ENCODE peak calls at places on chromosomes 6 and 20, in ten cellular contexts. F is neural progenitor cell; P is PC-3; L is mesendoderm; V is uterus; Z is mammary epithelial cell; G is CD4-positive, CD25-positive, alpha-beta regulatory T cell; B is testis; T is small intestine; R is foreskin keratinocyte. H is an unnamed sample. For H3K4me1, the result is how much of the 10 kb centered on the place peaks cover.

GRCh38 chr6:65707134-65707826 is at the start of gene EYS:
- DNase-seq in F (peak), P (no peak), L (no peak), V (no peak), Z (no peak), G (no peak), B (no peak), T (peak), R (no peak), H (no peak)

GRCh38 chr6:151381722-151382121 is 9.6 kb downstream of the ZBTB2 start:
- DNase-seq in F (no peak), P (no peak), L (no peak), V (no peak), Z (no peak), G (no peak), B (no peak), T (no peak), R (no peak), H (no peak)

GRCh38 chr20:11305406-11305805 is 612.3 kb upstream of the BTBD3 start:
- DNase-seq in F (no peak), P (no peak), L (peak), V (no peak), Z (peak), G (no peak), B (no peak), T (no peak), R (peak), H (no peak)

GRCh38 chr20:59175861-59176260 is 12.2 kb downstream of the ZNF831 start:
- DNase-seq in F (no peak), P (no peak), L (no peak), V (no peak), Z (no peak), G (no peak), B (peak), T (peak), R (no peak), H (no peak)

GRCh38 chr20:878511-879307 is 37.4 kb downstream of the ANGPT4 start:
- DNase-seq in F (peak), P (peak), L (peak), V (no peak), Z (no peak), G (no peak), B (peak), T (no peak), R (no peak), H (no peak)

GRCh38 chr6:107862383-107862782 is 38.3 kb upstream of the SCML4 start:
- DNase-seq in F (no peak), P (no peak), L (no peak), V (no peak), Z (no peak), G (no peak), B (no peak), T (no peak), R (no peak), H (no peak)

GRCh38 chr6:624979-625378 is 31.9 kb downstream of the HUS1B start:
- DNase-seq in F (peak), P (peak), L (peak), V (no peak), Z (no peak), G (no peak), B (no peak), T (no peak), R (no peak), H (no peak)

GRCh38 chr20:21835042-21835441 is 129.6 kb downstream of the PAX1 start:
- DNase-seq in F (no peak), P (no peak), L (no peak), V (no peak), Z (no peak), G (no peak), B (no peak), T (no peak), R (no peak), H (no peak)

GRCh38 chr6:147508871-147509608 is 550 bp downstream of the SAMD5 start:
- DNase-seq in F (peak), P (no peak), L (no peak), V (peak), Z (no peak), G (no peak), B (peak), T (no peak), R (no peak), H (peak)

GRCh38 chr6:99344289-99344688 is 5.2 kb downstream of the FAXC start:
- DNase-seq in F (no peak), P (peak), L (peak), V (no peak), Z (peak), G (no peak), B (no peak), T (no peak), R (peak), H (no peak)

GRCh38 chr6:10487668-10488327 is 33.4 kb upstream of the GCNT2 start:
- DNase-seq in F (peak), P (no peak), L (no peak), V (no peak), Z (no peak), G (no peak), B (peak), T (no peak), R (no peak), H (no peak)

GRCh38 chr20:46056970-46057855 is 28.2 kb downstream of the SLC12A5 start:
- DNase-seq in F (peak), P (no peak), L (peak), V (peak), Z (peak), G (no peak), B (peak), T (no peak), R (no peak), H (peak)

GRCh38 chr6:47034421-47034820 is 7.7 kb downstream of the ADGRF1 start:
- DNase-seq in F (no peak), P (peak), L (no peak), V (no peak), Z (peak), G (no peak), B (no peak), T (no peak), R (no peak), H (no peak)

GRCh38 chr6:45724511-45724910 is 291.1 kb downstream of the CLIC5 start:
- DNase-seq in F (no peak), P (peak), L (no peak), V (no peak), Z (peak), G (no peak), B (peak), T (peak), R (peak), H (no peak)

GRCh38 chr20:38806855-38807655 is 1.6 kb downstream of the PPP1R16B start:
- DNase-seq in F (peak), P (no peak), L (peak), V (no peak), Z (no peak), G (peak), B (no peak), T (no peak), R (no peak), H (no peak)

GRCh38 chr6:159461266-159461665 is 231.8 kb downstream of the SOD2 start:
- DNase-seq in F (no peak), P (peak), L (peak), V (no peak), Z (peak), G (no peak), B (no peak), T (no peak), R (no peak), H (no peak)

GRCh38 chr6:35686873-35687557 is 1.7 kb downstream of the FKBP5 start:
- DNase-seq in F (no peak), P (no peak), L (no peak), V (no peak), Z (no peak), G (no peak), B (no peak), T (peak), R (no peak), H (no peak)

GRCh38 chr6:28357036-28357435 is 7.3 kb downstream of the ZKSCAN3 start:
- DNase-seq in F (no peak), P (peak), L (peak), V (no peak), Z (no peak), G (no peak), B (no peak), T (no peak), R (no peak), H (no peak)

GRCh38 chr6:75115501-75115900 is 90.4 kb downstream of the COL12A1 start:
- DNase-seq in F (peak), P (no peak), L (peak), V (no peak), Z (no peak), G (no peak), B (no peak), T (no peak), R (no peak), H (no peak)

GRCh38 chr6:44254957-44255808 is 2.1 kb downstream of the SLC35B2 start:
- DNase-seq in F (no peak), P (peak), L (peak), V (no peak), Z (peak), G (no peak), B (no peak), T (no peak), R (no peak), H (peak)

GRCh38 chr6:156982168-156982567 is 205.0 kb downstream of the ARID1B start:
- DNase-seq in F (no peak), P (no peak), L (no peak), V (no peak), Z (no peak), G (no peak), B (no peak), T (no peak), R (no peak), H (no peak)

GRCh38 chr6:156980515-156980914 is 203.3 kb downstream of the ARID1B start:
- DNase-seq in F (peak), P (peak), L (peak), V (no peak), Z (no peak), G (no peak), B (no peak), T (no peak), R (no peak), H (no peak)

GRCh38 chr6:156985309-156985708 is 208.1 kb downstream of the ARID1B start:
- DNase-seq in F (no peak), P (no peak), L (no peak), V (no peak), Z (no peak), G (no peak), B (no peak), T (no peak), R (no peak), H (no peak)

GRCh38 chr6:156980948-156981347 is 203.8 kb downstream of the ARID1B start:
- DNase-seq in F (no peak), P (no peak), L (no peak), V (no peak), Z (no peak), G (no peak), B (no peak), T (no peak), R (no peak), H (no peak)

GRCh38 chr6:156984178-156984738 is 207.1 kb downstream of the ARID1B start:
- DNase-seq in F (no peak), P (peak), L (peak), V (no peak), Z (peak), G (no peak), B (no peak), T (no peak), R (no peak), H (no peak)
- H3K4me1 ChIP-seq in F (under half), P (under half), L (under half), V (under half), Z (under half), G (under half), B (under half), T (under half), R (under half), H (half or more)

DNA sequence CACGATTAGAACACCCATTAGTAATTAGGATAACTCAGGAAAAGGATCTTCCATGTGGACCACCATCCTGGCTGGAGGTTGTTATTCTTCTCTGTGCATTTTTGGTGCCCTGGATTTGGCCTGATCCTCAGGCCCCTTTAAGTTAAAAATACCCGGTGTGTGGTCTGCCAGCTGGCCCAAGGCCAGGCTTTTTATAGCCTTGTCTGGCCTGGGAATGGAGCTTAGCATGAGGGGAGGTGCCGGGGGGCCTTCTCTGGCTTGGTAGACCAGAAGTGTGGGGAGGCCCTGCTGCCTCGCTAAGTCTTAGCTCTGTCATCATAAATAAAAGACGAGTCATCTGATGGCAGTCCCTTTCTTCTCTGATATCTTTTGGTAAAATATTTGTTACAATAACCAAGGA is 71.4 kb downstream of the ARID1B start:
- DNase-seq in F (peak), P (no peak), L (no peak), V (peak), Z (no peak), G (no peak), B (no peak), T (no peak), R (no peak), H (peak)
- H3K4me1 ChIP-seq in F (under half), P (under half), L (under half), V (under half), Z (under half), G (under half), B (under half), T (under half), R (under half), H (half or more)

GRCh38 chr6:5093231-5094015 is 8.3 kb downstream of the PPP1R3G start:
- DNase-seq in F (no peak), P (no peak), L (no peak), V (no peak), Z (no peak), G (no peak), B (no peak), T (no peak), R (no peak), H (no peak)
- H3K4me1 ChIP-seq in F (under half), P (under half), L (under half), V (under half), Z (under half), G (under half), B (under half), T (under half), R (under half), H (under half)

GRCh38 chr20:62886709-62887058 is 25.1 kb upstream of the TCFL5 start:
- DNase-seq in F (no peak), P (no peak), L (no peak), V (no peak), Z (no peak), G (no peak), B (no peak), T (no peak), R (no peak), H (no peak)

GRCh38 chr20:62885808-62886708 is 24.4 kb upstream of the TCFL5 start:
- DNase-seq in F (no peak), P (no peak), L (no peak), V (no peak), Z (no peak), G (no peak), B (no peak), T (no peak), R (no peak), H (no peak)

GRCh38 chr20:62885046-62885445 is 23.4 kb upstream of the TCFL5 start:
- DNase-seq in F (no peak), P (no peak), L (no peak), V (no peak), Z (no peak), G (no peak), B (no peak), T (no peak), R (no peak), H (no peak)

GRCh38 chr20:62882426-62882825 is 20.8 kb upstream of the TCFL5 start:
- DNase-seq in F (no peak), P (no peak), L (no peak), V (no peak), Z (no peak), G (no peak), B (no peak), T (no peak), R (no peak), H (peak)

DNA sequence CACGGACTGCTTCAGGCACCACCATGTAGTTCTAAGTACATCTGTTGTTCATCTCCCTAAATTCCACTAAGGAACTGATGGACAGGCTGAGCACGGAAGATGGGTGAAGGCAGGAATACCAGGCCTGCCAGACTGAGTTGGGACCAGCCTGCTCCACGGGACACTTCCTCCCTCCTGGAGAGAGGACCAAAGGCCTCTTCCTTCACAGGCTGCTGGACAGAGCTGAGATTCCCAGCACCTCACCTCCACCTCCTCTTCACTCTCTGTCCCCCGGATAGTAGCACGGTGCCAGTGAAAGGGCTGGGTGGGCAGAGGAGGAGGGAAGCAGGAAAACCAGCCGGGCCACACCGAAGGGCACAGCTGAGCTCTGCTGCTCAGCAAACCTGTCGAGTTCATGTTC is 22.9 kb upstream of the TCFL5 start:
- DNase-seq in F (no peak), P (no peak), L (no peak), V (no peak), Z (no peak), G (no peak), B (no peak), T (no peak), R (no peak), H (peak)
- H3K4me1 ChIP-seq in F (under half), P (under half), L (under half), V (under half), Z (under half), G (under half), B (under half), T (under half), R (under half), H (under half)

GRCh38 chr20:48823476-48823875 is 4.3 kb downstream of the PREX1 start:
- DNase-seq in F (no peak), P (no peak), L (no peak), V (no peak), Z (no peak), G (no peak), B (no peak), T (no peak), R (no peak), H (no peak)
- H3K4me1 ChIP-seq in F (under half), P (under half), L (under half), V (under half), Z (under half), G (half or more), B (under half), T (under half), R (under half), H (under half)

GRCh38 chr6:52511163-52511562 is 65.7 kb downstream of the TRAM2 start:
- DNase-seq in F (no peak), P (no peak), L (no peak), V (no peak), Z (no peak), G (no peak), B (no peak), T (no peak), R (no peak), H (no peak)

GRCh38 chr6:52511572-52512151 is 65.2 kb downstream of the TRAM2 start:
- DNase-seq in F (no peak), P (peak), L (peak), V (no peak), Z (peak), G (no peak), B (no peak), T (peak), R (no peak), H (no peak)

GRCh38 chr6:52513896-52514295 is 63.0 kb downstream of the TRAM2 start:
- DNase-seq in F (no peak), P (no peak), L (no peak), V (no peak), Z (no peak), G (no peak), B (no peak), T (no peak), R (no peak), H (no peak)

GRCh38 chr6:52513464-52513863 is 63.4 kb downstream of the TRAM2 start:
- DNase-seq in F (no peak), P (no peak), L (peak), V (no peak), Z (no peak), G (no peak), B (no peak), T (no peak), R (no peak), H (no peak)

DNA sequence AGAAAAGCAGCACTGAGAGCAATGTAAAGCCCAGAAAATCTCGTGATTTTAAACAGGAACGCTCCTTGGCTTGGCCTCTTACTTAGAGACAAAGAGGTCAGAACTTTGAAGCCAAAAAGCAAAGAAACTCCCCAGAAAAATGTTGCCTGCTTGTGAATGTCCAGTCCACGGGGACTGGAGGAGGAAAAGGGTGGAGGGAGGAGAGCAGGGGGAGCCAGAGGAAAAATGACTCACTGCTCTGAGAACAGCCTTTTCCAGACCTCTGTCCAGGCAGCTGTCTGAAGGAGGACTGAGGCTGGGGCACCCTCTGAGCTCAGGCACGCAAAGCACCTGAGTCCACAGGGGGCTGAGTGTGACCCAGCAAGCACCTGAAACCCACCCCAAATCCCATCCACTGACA is 64.7 kb downstream of the TRAM2 start:
- DNase-seq in F (no peak), P (peak), L (no peak), V (peak), Z (peak), G (no peak), B (peak), T (no peak), R (no peak), H (peak)
- H3K4me1 ChIP-seq in F (under half), P (under half), L (under half), V (under half), Z (half or more), G (under half), B (half or more), T (under half), R (under half), H (under half)

DNA sequence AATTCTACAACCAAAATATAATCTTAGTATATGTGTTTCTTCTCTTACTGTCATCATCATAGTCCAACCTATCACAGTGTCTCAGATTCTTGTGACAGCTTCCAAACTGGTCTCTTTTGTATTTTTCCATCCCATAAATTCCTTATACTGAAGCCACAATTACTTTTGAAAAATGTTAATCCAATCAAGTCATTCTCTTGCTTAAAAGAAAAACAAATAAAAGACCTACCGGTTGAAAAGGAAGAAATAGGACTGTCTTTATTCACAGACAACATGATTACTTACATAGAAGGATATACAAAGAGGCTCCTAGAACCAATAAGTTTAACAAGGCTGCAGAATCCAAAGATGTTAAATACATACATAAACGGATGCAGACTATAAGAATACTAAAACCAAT is 339.9 kb downstream of the RNGTT start:
- DNase-seq in F (no peak), P (no peak), L (no peak), V (no peak), Z (no peak), G (no peak), B (no peak), T (no peak), R (no peak), H (no peak)
- H3K4me1 ChIP-seq in F (under half), P (under half), L (under half), V (under half), Z (under half), G (under half), B (under half), T (under half), R (under half), H (under half)

DNA sequence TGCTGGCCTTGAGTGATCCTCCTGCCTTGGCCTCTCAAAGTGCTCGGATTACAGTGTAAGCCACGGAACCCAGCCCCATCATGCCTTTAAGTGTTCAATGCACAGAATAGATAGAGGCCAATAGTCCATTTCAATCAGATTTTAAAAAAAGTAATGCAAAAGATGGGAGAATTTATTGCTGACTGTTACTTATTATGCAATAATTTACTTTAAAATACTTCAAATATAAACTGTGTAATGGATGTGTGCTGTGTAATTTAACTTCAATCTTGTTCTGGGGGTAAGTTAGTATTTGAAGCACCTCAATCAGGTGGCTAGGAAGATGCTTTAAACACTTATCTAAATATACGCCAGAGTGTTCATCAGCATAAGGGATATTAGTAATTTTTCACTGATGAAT is 51.7 kb upstream of the BCLAF1 start:
- DNase-seq in F (no peak), P (no peak), L (no peak), V (no peak), Z (no peak), G (no peak), B (no peak), T (no peak), R (no peak), H (no peak)
- H3K4me1 ChIP-seq in F (under half), P (under half), L (under half), V (under half), Z (under half), G (under half), B (under half), T (under half), R (under half), H (under half)